ENCODE peak calls at places on chromosome 1, in five cellular contexts. D, E, Y, F and V are unnamed samples. For H3K27me3, the result is how much of the 10 kb centered on the place peaks cover.

GRCh38 chr1:16441312-16441641 is 753 bp downstream of the NECAP2 start:
- DNase-seq in D (no peak), E (no peak), F (no peak), Y (no peak), V (no peak)

GRCh38 chr1:54095543-54096286 is 42.3 kb downstream of the TCEANC2 start:
- DNase-seq in Y (no peak), F (no peak), D (no peak), E (no peak), V (no peak)

GRCh38 chr1:66231162-66232077 is 302.5 kb upstream of the SGIP1 start:
- DNase-seq in Y (peak), E (no peak), F (no peak), D (no peak), V (no peak)

GRCh38 chr1:225460021-225460736 is 32.3 kb upstream of the LBR start:
- DNase-seq in D (no peak), E (no peak), Y (no peak), F (no peak), V (no peak)

GRCh38 chr1:206954616-206955342 is 8.5 kb upstream of the PIGR start:
- DNase-seq in Y (peak), D (no peak), E (no peak), F (no peak), V (no peak)

GRCh38 chr1:185108324-185108723 is 48.4 kb downstream of the TRMT1L start:
- DNase-seq in D (no peak), F (no peak), E (no peak), Y (no peak), V (no peak)

GRCh38 chr1:31705080-31705866 is 1.5 kb upstream of the COL16A1 start:
- DNase-seq in Y (no peak), D (peak), F (peak), E (peak), V (no peak)

GRCh38 chr1:169484107-169484506 is 1.6 kb downstream of the SLC19A2 start:
- DNase-seq in Y (no peak), D (no peak), F (no peak), E (no peak), V (no peak)

GRCh38 chr1:153633747-153634665 is at the start of gene CHTOP:
- DNase-seq in F (peak), Y (peak), D (peak), E (peak), V (peak)

GRCh38 chr1:1132928-1133750 is 17.2 kb upstream of the C1orf159 start:
- DNase-seq in D (peak), E (no peak), F (no peak), Y (no peak), V (no peak)

GRCh38 chr1:44114098-44114497 is 4.5 kb upstream of the KLF17 start:
- DNase-seq in F (no peak), Y (no peak), D (no peak), E (no peak), V (no peak)

GRCh38 chr1:16677552-16678423 is 11.0 kb upstream of the RNU1-3 start:
- DNase-seq in Y (peak), D (peak), F (no peak), E (no peak), V (no peak)

GRCh38 chr1:39691383-39692151 is at the start of gene HPCAL4:
- DNase-seq in F (peak), Y (peak), D (peak), E (peak), V (peak)

GRCh38 chr1:15110128-15110866 is 43.2 kb upstream of the TMEM51 start:
- DNase-seq in D (no peak), F (no peak), Y (no peak), E (no peak), V (no peak)

GRCh38 chr1:25922633-25923567 is 16.7 kb upstream of the STMN1 start:
- DNase-seq in D (peak), Y (no peak), E (no peak), F (peak), V (no peak)

GRCh38 chr1:226903819-226904710 is 33.6 kb downstream of the PSEN2 start:
- DNase-seq in E (no peak), Y (no peak), D (peak), F (no peak), V (no peak)

GRCh38 chr1:111989531-111990025 is at the start of gene KCND3:
- DNase-seq in F (no peak), D (no peak), Y (no peak), E (no peak), V (no peak)

GRCh38 chr1:194394676-194395075 is 1208.3 kb upstream of the B3GALT2 start:
- DNase-seq in F (no peak), Y (no peak), D (no peak), E (no peak), V (no peak)

GRCh38 chr1:185338719-185339622 is 21.9 kb upstream of the IVNS1ABP start:
- DNase-seq in Y (no peak), F (peak), E (no peak), D (no peak), V (no peak)

GRCh38 chr1:162666006-162666645 is 33.9 kb downstream of the DDR2 start:
- DNase-seq in Y (no peak), D (no peak), E (no peak), F (no peak), V (no peak)

GRCh38 chr1:110756506-110756905 is 81.8 kb upstream of the KCNA3 start:
- DNase-seq in E (no peak), D (no peak), F (no peak), Y (no peak), V (peak)

GRCh38 chr1:107326823-107327445 is 186.1 kb downstream of the NTNG1 start:
- DNase-seq in Y (no peak), F (no peak), E (no peak), D (no peak), V (no peak)

GRCh38 chr1:38308780-38309179 is 262.2 kb upstream of the POU3F1 start:
- DNase-seq in F (no peak), E (no peak), D (no peak), Y (no peak), V (no peak)

GRCh38 chr1:214657299-214657698 is 54.3 kb downstream of the CENPF start:
- DNase-seq in Y (no peak), F (no peak), E (no peak), D (no peak), V (no peak)

GRCh38 chr1:71046891-71047634 is 553 bp downstream of the PTGER3 start:
- DNase-seq in F (no peak), Y (no peak), D (no peak), E (no peak), V (no peak)

GRCh38 chr1:94079056-94079990 is 41.6 kb downstream of the ABCA4 start:
- DNase-seq in D (no peak), F (no peak), E (no peak), Y (no peak), V (no peak)

GRCh38 chr1:209277662-209278061 is 305.9 kb upstream of the CAMK1G start:
- DNase-seq in D (no peak), Y (no peak), F (no peak), E (no peak), V (no peak)

GRCh38 chr1:224223819-224224714 is 41.0 kb downstream of the DEGS1 start:
- DNase-seq in D (peak), Y (peak), F (no peak), E (no peak), V (no peak)

GRCh38 chr1:30472009-30472408 is 251.4 kb downstream of the MATN1 start:
- DNase-seq in D (no peak), F (no peak), Y (no peak), E (no peak), V (no peak)

GRCh38 chr1:18535391-18536210 is 54.9 kb downstream of the KLHDC7A start:
- DNase-seq in D (no peak), Y (peak), E (no peak), F (no peak), V (no peak)

GRCh38 chr1:234262007-234262753 is 111.1 kb upstream of the COA6 start:
- DNase-seq in F (no peak), Y (no peak), E (no peak), D (no peak), V (no peak)

GRCh38 chr1:85184245-85184644 is 16.6 kb downstream of the SYDE2 start:
- DNase-seq in E (no peak), Y (no peak), D (no peak), F (no peak), V (no peak)

GRCh38 chr1:85189120-85189519 is 11.7 kb downstream of the SYDE2 start:
- DNase-seq in Y (no peak), F (no peak), E (no peak), D (no peak), V (no peak)

GRCh38 chr1:85182700-85183099 is 18.1 kb downstream of the SYDE2 start:
- DNase-seq in D (no peak), E (no peak), Y (no peak), F (no peak), V (no peak)

GRCh38 chr1:85188530-85188929 is 12.3 kb downstream of the SYDE2 start:
- DNase-seq in F (no peak), Y (no peak), E (no peak), D (peak), V (no peak)
- TF ChIP-seq CTCF in F (no peak), Y (no peak), E (no peak), D (no peak), V (no peak)

GRCh38 chr1:230870916-230871315 is 2.6 kb upstream of the C1orf198 start:
- DNase-seq in F (no peak), D (no peak), E (no peak), Y (no peak), V (no peak)
- H3K27me3 ChIP-seq in F (under half), D (under half), E (under half), Y (under half), V (under half)

DNA sequence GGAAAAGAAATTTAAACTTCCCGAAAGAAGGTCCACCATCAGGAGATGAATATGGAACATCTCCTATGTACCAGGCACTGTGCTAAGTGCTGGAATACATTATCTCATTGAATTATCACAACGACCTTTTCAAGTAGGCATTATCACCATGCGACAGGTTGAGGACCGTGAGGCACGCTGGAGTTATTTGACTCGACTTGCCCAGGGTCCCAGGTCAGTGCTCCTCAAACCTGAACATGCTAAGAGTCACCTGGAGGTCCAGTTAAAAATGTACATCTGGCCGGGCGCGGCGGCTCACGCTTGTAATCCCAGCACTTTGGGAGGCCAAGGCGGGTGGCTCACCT is 15.9 kb upstream of the AGTRAP start:
- DNase-seq in Y (no peak), F (no peak), E (no peak), D (no peak), V (no peak)
- TF ChIP-seq CTCF in Y (peak), F (peak), E (no peak), D (no peak), V (no peak)

DNA sequence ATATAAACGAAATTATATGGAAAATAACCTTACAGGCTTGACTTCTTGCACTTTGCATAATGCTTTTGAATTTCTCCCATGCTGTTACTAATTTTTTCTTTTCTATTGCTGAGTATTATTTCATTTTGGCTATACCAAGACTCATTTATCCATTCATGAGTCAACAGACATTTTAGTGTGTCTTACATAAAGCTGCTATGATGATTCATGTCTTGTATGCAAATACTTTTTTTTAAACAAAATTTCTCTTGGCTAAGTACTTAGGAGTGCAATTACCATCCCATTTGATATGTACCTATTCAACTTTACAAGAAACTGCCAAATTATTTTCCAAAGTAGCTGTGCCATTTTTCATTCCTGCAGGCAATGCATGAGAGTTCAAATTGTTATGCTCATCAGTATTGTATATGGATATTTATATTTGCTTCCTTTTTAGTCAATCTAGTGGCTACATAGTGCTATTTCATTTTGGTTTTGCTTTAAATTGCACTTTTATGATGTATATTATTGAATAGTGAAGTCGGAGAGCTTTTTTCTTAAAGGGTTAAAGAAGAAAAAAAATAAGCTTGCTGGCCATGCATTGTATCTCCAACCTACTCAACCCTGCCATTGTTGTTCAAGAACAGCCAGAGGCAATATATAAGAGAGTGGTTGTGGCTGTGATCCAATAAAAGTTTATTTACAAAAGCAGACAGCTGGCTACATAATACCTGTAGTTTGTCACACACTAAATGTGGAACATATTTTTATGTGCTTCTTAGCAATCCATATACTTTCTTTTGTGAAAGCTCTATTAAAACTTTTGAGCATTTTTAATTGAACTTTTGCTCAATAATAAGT is 862.9 kb downstream of the KCNT2 start:
- DNase-seq in E (no peak), Y (no peak), F (no peak), D (no peak), V (no peak)
- H3K27me3 ChIP-seq in E (under half), Y (under half), F (under half), D (under half), V (under half)

GRCh38 chr1:173258484-173259264 is 51.5 kb upstream of the TNFSF4 start:
- DNase-seq in Y (no peak), F (no peak), E (no peak), D (no peak), V (no peak)
- TF ChIP-seq CTCF in Y (no peak), F (no peak), E (no peak), D (no peak), V (no peak)